ENCODE peak calls at places on chromosome 12, in seven cellular contexts. D is GM23248, S is PC-3, B is GM23338, N is HCT116, W is OCI-LY7, P is SK-N-SH. G is an unnamed sample. For H3K9me2, the result is how much of the 10 kb centered on the place peaks cover.

GRCh38 chr12:84929486-84929885 is 16.9 kb upstream of the SLC6A15 start:
- DNase-seq in D (peak), S (no peak), B (no peak), N (no peak), W (no peak), P (no peak), G (no peak)

GRCh38 chr12:58034712-58035111 is 93.3 kb downstream of the ATP23 start:
- DNase-seq in D (no peak), S (peak), B (no peak), N (no peak), W (no peak), P (no peak), G (no peak)

GRCh38 chr12:26691234-26691970 is 141.6 kb downstream of the ITPR2 start:
- DNase-seq in D (peak), S (peak), B (peak), N (peak), W (no peak), P (no peak), G (no peak)

GRCh38 chr12:42097971-42098370 is 46.7 kb downstream of the GXYLT1 start:
- DNase-seq in D (no peak), S (no peak), B (no peak), N (no peak), W (no peak), P (no peak), G (no peak)

GRCh38 chr12:44000309-44000952 is 164.6 kb downstream of the TMEM117 start:
- DNase-seq in D (peak), S (peak), B (peak), N (peak), W (peak), P (peak), G (peak)

GRCh38 chr12:52611080-52611468 is 7.3 kb downstream of the KRT73 start:
- DNase-seq in D (no peak), S (no peak), B (no peak), N (no peak), W (no peak), P (no peak), G (no peak)

GRCh38 chr12:132489078-132489601 is 811 bp upstream of the FBRSL1 start:
- DNase-seq in D (peak), S (no peak), B (no peak), N (no peak), W (peak), P (no peak), G (no peak)

GRCh38 chr12:26736563-26737486 is 96.2 kb downstream of the ITPR2 start:
- DNase-seq in D (peak), S (peak), B (no peak), N (no peak), W (no peak), P (no peak), G (no peak)

GRCh38 chr12:10285919-10286318 is 21.8 kb upstream of the KLRD1 start:
- DNase-seq in D (no peak), S (no peak), B (no peak), N (no peak), W (peak), P (no peak), G (no peak)

GRCh38 chr12:57864811-57865751 is 18.6 kb upstream of the CTDSP2 start:
- DNase-seq in D (peak), S (peak), B (peak), N (peak), W (no peak), P (no peak), G (no peak)

GRCh38 chr12:44847403-44847802 is 28.7 kb downstream of the NELL2 start:
- DNase-seq in D (no peak), S (no peak), B (no peak), N (no peak), W (peak), P (no peak), G (no peak)

GRCh38 chr12:43208627-43209026 is 343.4 kb downstream of the ADAMTS20 start:
- DNase-seq in D (peak), S (no peak), B (no peak), N (no peak), W (no peak), P (no peak), G (no peak)

GRCh38 chr12:6333566-6333965 is 8.3 kb downstream of the TNFRSF1A start:
- DNase-seq in D (peak), S (no peak), B (no peak), N (no peak), W (no peak), P (no peak), G (no peak)

GRCh38 chr12:52636592-52637258 is 15.3 kb downstream of the KRT2 start:
- DNase-seq in D (peak), S (no peak), B (no peak), N (no peak), W (no peak), P (no peak), G (no peak)

GRCh38 chr12:51118706-51119105 is 35.3 kb upstream of the CSRNP2 start:
- DNase-seq in D (peak), S (peak), B (no peak), N (peak), W (no peak), P (no peak), G (no peak)

GRCh38 chr12:67681941-67682340 is 33.4 kb downstream of the DYRK2 start:
- DNase-seq in D (no peak), S (no peak), B (no peak), N (no peak), W (no peak), P (no peak), G (no peak)

GRCh38 chr12:120230974-120231315 is 30.0 kb upstream of the RPLP0 start:
- DNase-seq in D (no peak), S (no peak), B (no peak), N (no peak), W (no peak), P (no peak), G (no peak)

GRCh38 chr12:26748741-26749431 is 84.1 kb downstream of the ITPR2 start:
- DNase-seq in D (peak), S (peak), B (no peak), N (no peak), W (no peak), P (no peak), G (peak)

GRCh38 chr12:104749555-104749954 is 208.5 kb downstream of the SLC41A2 start:
- DNase-seq in D (no peak), S (no peak), B (no peak), N (no peak), W (no peak), P (no peak), G (no peak)

GRCh38 chr12:53232641-53233538 is 881 bp upstream of the RARG start:
- DNase-seq in D (peak), S (peak), B (peak), N (no peak), W (no peak), P (peak), G (peak)

GRCh38 chr12:6452245-6452731 is 446 bp downstream of the TAPBPL start:
- DNase-seq in D (peak), S (no peak), B (no peak), N (no peak), W (no peak), P (peak), G (peak)

GRCh38 chr12:65941388-65941787 is 117.1 kb downstream of the HMGA2 start:
- DNase-seq in D (peak), S (peak), B (no peak), N (no peak), W (no peak), P (no peak), G (no peak)

GRCh38 chr12:59087691-59088090 is 167.4 kb upstream of the LRIG3 start:
- DNase-seq in D (no peak), S (no peak), B (no peak), N (no peak), W (no peak), P (no peak), G (no peak)

GRCh38 chr12:132178801-132179401 is 34.6 kb downstream of the NOC4L start:
- DNase-seq in D (no peak), S (peak), B (peak), N (no peak), W (no peak), P (no peak), G (peak)

GRCh38 chr12:59452746-59453145 is 143.1 kb upstream of the SLC16A7 start:
- DNase-seq in D (peak), S (peak), B (no peak), N (no peak), W (no peak), P (no peak), G (no peak)

DNA sequence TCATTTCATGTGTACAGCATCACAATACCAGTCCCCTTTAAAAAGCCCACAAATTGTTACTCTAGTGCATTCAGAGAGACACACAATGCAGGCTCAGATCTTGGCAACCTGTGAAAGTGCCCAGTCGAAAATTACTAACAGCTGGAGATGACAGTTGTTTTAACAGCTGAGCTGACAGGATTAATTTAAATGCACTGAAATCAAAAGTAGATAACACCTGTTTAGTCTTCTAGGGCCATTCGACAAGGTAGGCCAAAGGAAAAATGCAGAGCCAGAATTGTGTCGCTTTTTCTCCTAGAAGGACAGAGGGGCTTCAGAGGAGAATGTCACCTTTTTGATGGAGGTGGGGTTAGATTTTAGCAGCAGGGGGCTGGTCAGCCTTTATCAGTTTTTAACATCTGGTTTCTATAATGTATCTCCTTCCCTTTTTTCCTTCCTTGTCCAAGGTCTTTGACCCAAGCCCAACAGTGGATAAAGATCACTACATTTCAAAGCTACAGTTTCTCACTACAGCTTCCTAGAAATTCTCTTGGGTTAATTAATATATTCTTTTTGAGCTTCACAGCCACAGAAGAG is 139.1 kb downstream of the SOX5 start:
- DNase-seq in D (no peak), S (no peak), B (no peak), N (no peak), W (no peak), P (peak), G (no peak)
- H3K27ac ChIP-seq in D (no peak), S (no peak), B (no peak), N (no peak), W (no peak), P (no peak), G (no peak)

GRCh38 chr12:63068857-63069442 is 82.1 kb downstream of the AVPR1A start:
- DNase-seq in D (peak), S (peak), B (peak), N (peak), W (peak), P (peak), G (peak)

GRCh38 chr12:63069860-63070617 is 81.0 kb downstream of the AVPR1A start:
- DNase-seq in D (no peak), S (no peak), B (no peak), N (no peak), W (no peak), P (no peak), G (no peak)

GRCh38 chr12:63066136-63066535 is 84.9 kb downstream of the AVPR1A start:
- DNase-seq in D (no peak), S (no peak), B (no peak), N (no peak), W (no peak), P (no peak), G (no peak)

GRCh38 chr12:63066782-63067181 is 84.2 kb downstream of the AVPR1A start:
- DNase-seq in D (no peak), S (peak), B (peak), N (no peak), W (no peak), P (no peak), G (no peak)

GRCh38 chr12:63064080-63064479 is 86.9 kb downstream of the AVPR1A start:
- DNase-seq in D (peak), S (peak), B (no peak), N (no peak), W (no peak), P (no peak), G (no peak)
- H3K9me2 ChIP-seq in D (under half), S (under half), B (under half), N (under half), W (under half), P (under half), G (under half)

DNA sequence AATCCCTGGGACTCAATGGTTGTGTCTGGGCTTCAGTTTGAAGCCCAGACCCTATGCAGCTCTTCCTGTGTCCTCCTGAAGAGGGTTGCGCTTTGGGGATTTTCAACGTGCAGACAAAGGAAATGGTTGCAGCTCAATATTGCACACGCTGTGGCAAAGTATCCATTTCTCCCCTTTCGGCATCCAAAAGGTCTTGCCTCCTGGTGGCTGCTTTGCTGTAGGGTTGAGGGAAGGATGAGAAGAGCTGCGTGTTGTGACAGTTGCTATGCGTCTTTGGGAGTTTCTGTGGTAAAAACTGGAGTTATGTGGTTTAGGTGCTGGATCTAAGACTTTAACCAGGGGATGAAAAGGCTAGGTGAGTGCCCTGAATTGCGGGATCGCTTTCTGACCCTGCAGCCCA is 71.0 kb downstream of the ZNF664 start:
- DNase-seq in D (no peak), S (no peak), B (peak), N (no peak), W (no peak), P (no peak), G (no peak)
- H3K27ac ChIP-seq in D (no peak), S (no peak), B (no peak), N (no peak), W (no peak), P (no peak), G (no peak)

GRCh38 chr12:75842119-75842518 is 189.5 kb downstream of the PHLDA1 start:
- DNase-seq in D (no peak), S (no peak), B (no peak), N (no peak), W (no peak), P (no peak), G (no peak)
- H3K9me2 ChIP-seq in D (under half), S (under half), B (under half), N (under half), W (under half), P (under half), G (under half)

GRCh38 chr12:1931642-1932041 is 13.2 kb upstream of the CACNA2D4 start:
- DNase-seq in D (no peak), S (no peak), B (no peak), N (no peak), W (no peak), P (peak), G (no peak)
- H3K27ac ChIP-seq in D (no peak), S (no peak), B (no peak), N (no peak), W (no peak), P (no peak), G (no peak)

GRCh38 chr12:22356231-22356630 is 21.7 kb upstream of the ST8SIA1 start:
- DNase-seq in D (no peak), S (no peak), B (no peak), N (no peak), W (no peak), P (no peak), G (no peak)

GRCh38 chr12:22353615-22354325 is 19.3 kb upstream of the ST8SIA1 start:
- DNase-seq in D (no peak), S (no peak), B (no peak), N (no peak), W (no peak), P (no peak), G (no peak)

GRCh38 chr12:22355011-22355580 is 20.6 kb upstream of the ST8SIA1 start:
- DNase-seq in D (no peak), S (peak), B (no peak), N (no peak), W (no peak), P (no peak), G (no peak)

DNA sequence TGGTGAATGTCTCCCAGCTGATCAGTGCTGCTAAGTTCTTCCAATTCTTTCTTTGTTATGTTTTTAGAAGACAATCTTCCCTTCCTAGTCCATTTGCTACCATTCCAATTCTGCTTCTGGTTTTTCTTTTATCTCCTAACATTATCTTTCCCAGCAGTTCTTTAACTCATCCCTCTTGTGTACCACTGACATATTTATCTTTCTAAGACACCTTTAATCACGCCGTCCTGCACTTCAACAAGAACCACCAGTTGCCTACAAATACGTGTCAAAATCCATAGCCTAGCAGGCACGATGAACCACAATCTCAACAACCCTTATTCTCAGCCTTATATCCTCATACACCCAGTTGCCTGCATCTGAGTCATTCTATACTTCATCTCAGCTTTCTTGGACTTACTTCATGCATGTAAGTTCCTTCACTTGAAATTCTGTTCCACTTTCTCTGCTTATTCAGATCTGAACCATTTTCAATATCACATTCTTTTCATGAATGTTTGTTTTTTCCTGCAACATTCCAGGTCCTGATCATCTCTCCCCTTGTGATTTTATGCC is 16.4 kb upstream of the ST8SIA1 start:
- DNase-seq in D (no peak), S (no peak), B (no peak), N (no peak), W (no peak), P (no peak), G (no peak)
- H3K9me2 ChIP-seq in D (under half), S (under half), B (under half), N (under half), W (under half), P (under half), G (under half)

GRCh38 chr12:114673169-114673833 is 10.7 kb downstream of the TBX3 start:
- DNase-seq in D (peak), S (peak), B (peak), N (no peak), W (no peak), P (peak), G (no peak)

GRCh38 chr12:114671664-114672476 is 12.1 kb downstream of the TBX3 start:
- DNase-seq in D (peak), S (peak), B (peak), N (no peak), W (no peak), P (peak), G (no peak)

GRCh38 chr12:114674201-114675047 is 9.6 kb downstream of the TBX3 start:
- DNase-seq in D (no peak), S (peak), B (peak), N (no peak), W (no peak), P (no peak), G (no peak)

GRCh38 chr12:114671321-114671663 is 12.7 kb downstream of the TBX3 start:
- DNase-seq in D (peak), S (peak), B (no peak), N (no peak), W (no peak), P (no peak), G (no peak)

GRCh38 chr12:114672817-114673168 is 11.2 kb downstream of the TBX3 start:
- DNase-seq in D (no peak), S (peak), B (peak), N (no peak), W (no peak), P (no peak), G (no peak)
- H3K27ac ChIP-seq in D (peak), S (peak), B (no peak), N (no peak), W (no peak), P (peak), G (no peak)